ENCODE peak calls at places on chromosomes 5 and 9, in seven cellular contexts. P is cardiac muscle cell; V is lung; M is colonic mucosa; O is endodermal cell; A is hepatocyte; J is CD8-positive, alpha-beta T cell. U is an unnamed sample.
A peak's percentile ranks its signal among the peaks of the same experiment; 100 is the strongest.

GRCh38 chr9:16003785-16004184 is 450.9 kb downstream of the CCDC171 start:
- DNase-seq in P (no peak), V (no peak), M (no peak), O (no peak), A (no peak), J (no peak), U (no peak)

GRCh38 chr5:59193616-59194319 is 610.9 kb downstream of the RAB3C start:
- DNase-seq in P (peak; percentile 94), V (no peak), M (no peak), O (no peak), A (peak; percentile 69), J (no peak), U (no peak)

GRCh38 chr5:180873628-180874520 is 12.8 kb upstream of the ZFP62 start:
- DNase-seq in P (peak; percentile 36), V (no peak), M (peak; percentile 74), O (peak; percentile 36), A (no peak), J (no peak), U (peak; percentile 61)

GRCh38 chr9:32869404-32869803 is 86.1 kb downstream of the TMEM215 start:
- DNase-seq in P (no peak), V (no peak), M (no peak), O (no peak), A (no peak), J (no peak), U (no peak)

GRCh38 chr5:131525805-131526204 is 109.2 kb downstream of the RAPGEF6 start:
- DNase-seq in P (peak; percentile 71), V (no peak), M (no peak), O (no peak), A (no peak), J (no peak), U (no peak)

GRCh38 chr5:128446-128845 is 36.5 kb downstream of the PLEKHG4B start:
- DNase-seq in P (no peak), V (no peak), M (no peak), O (no peak), A (no peak), J (no peak), U (no peak)

GRCh38 chr9:88777498-88778312 is 213.6 kb upstream of the S1PR3 start:
- DNase-seq in P (peak; percentile 87), V (no peak), M (no peak), O (no peak), A (no peak), J (no peak), U (no peak)

GRCh38 chr9:489198-490197 is 274.8 kb downstream of the DOCK8 start:
- DNase-seq in P (no peak), V (peak; percentile 59), M (no peak), O (no peak), A (no peak), J (no peak), U (no peak)

GRCh38 chr9:34686732-34687131 is 4.3 kb downstream of the CCL19 start:
- DNase-seq in P (peak; percentile 21), V (no peak), M (no peak), O (no peak), A (no peak), J (no peak), U (no peak)

GRCh38 chr5:163914911-163915310 is 409.5 kb downstream of the MAT2B start:
- DNase-seq in P (no peak), V (no peak), M (peak; percentile 74), O (no peak), A (peak; percentile 9), J (no peak), U (peak; percentile 70)

GRCh38 chr9:126939821-126940221 is 25.2 kb downstream of the RALGPS1 start:
- DNase-seq in P (no peak), V (peak; percentile 74), M (no peak), O (no peak), A (peak; percentile 87), J (no peak), U (no peak)

GRCh38 chr5:9932770-9933169 is 302.6 kb upstream of the TAS2R1 start:
- DNase-seq in P (peak; percentile 52), V (no peak), M (no peak), O (no peak), A (no peak), J (no peak), U (no peak)

GRCh38 chr5:88298425-88298824 is 29.8 kb upstream of the TMEM161B start:
- DNase-seq in P (peak; percentile 7), V (no peak), M (no peak), O (no peak), A (no peak), J (no peak), U (no peak)

GRCh38 chr9:91036356-91036755 is 234.7 kb downstream of the SYK start:
- DNase-seq in P (no peak), V (no peak), M (no peak), O (no peak), A (no peak), J (no peak), U (no peak)

GRCh38 chr5:15501057-15501791 is 1.2 kb downstream of the FBXL7 start:
- DNase-seq in P (peak; percentile 90), V (no peak), M (peak; percentile 25), O (peak; percentile 86), A (peak; percentile 64), J (no peak), U (peak; percentile 28)

GRCh38 chr5:158560170-158560569 is 539.5 kb downstream of the EBF1 start:
- DNase-seq in P (peak; percentile 6), V (no peak), M (no peak), O (no peak), A (peak; percentile 10), J (no peak), U (no peak)

GRCh38 chr9:99516657-99517049 is 294.6 kb downstream of the SEC61B start:
- DNase-seq in P (no peak), V (no peak), M (no peak), O (no peak), A (no peak), J (no peak), U (no peak)

GRCh38 chr5:40655138-40655537 is 24.6 kb upstream of the PTGER4 start:
- DNase-seq in P (no peak), V (no peak), M (no peak), O (no peak), A (no peak), J (no peak), U (no peak)

GRCh38 chr5:146118325-146118724 is 12.9 kb upstream of the PLAC8L1 start:
- DNase-seq in P (no peak), V (no peak), M (no peak), O (no peak), A (no peak), J (no peak), U (no peak)
- H3K36me3 ChIP-seq in P (peaks cover 58% of the 10 kb centered on the region), V (peaks cover 34% of the 10 kb centered on the region), M (no peaks in the 10 kb centered on the region), O (peaks cover 95% of the 10 kb centered on the region), A (peaks cover 3% of the 10 kb centered on the region), J (peaks cover 29% of the 10 kb centered on the region), U (peaks cover 7% of the 10 kb centered on the region)

GRCh38 chr5:110631236-110631635 is 95.2 kb downstream of the TMEM232 start:
- DNase-seq in P (no peak), V (no peak), M (no peak), O (no peak), A (no peak), J (no peak), U (no peak)

GRCh38 chr5:110623875-110624274 is 102.6 kb downstream of the TMEM232 start:
- DNase-seq in P (no peak), V (no peak), M (no peak), O (no peak), A (no peak), J (no peak), U (no peak)

GRCh38 chr5:110630350-110630749 is 96.1 kb downstream of the TMEM232 start:
- DNase-seq in P (no peak), V (no peak), M (no peak), O (no peak), A (no peak), J (no peak), U (no peak)

GRCh38 chr5:110625376-110625999 is 101.0 kb downstream of the TMEM232 start:
- DNase-seq in P (peak; percentile 49), V (no peak), M (no peak), O (no peak), A (peak; percentile 57), J (no peak), U (no peak)
- TF ChIP-seq CTCF in P (peak; percentile 41), V (no peak), M (peak; percentile 25), O (peak; percentile 83), A (peak; percentile 58), J (peak; percentile 74), U (no peak)

GRCh38 chr5:150125334-150125733 is 30.3 kb downstream of the PDGFRB start:
- DNase-seq in P (no peak), V (no peak), M (no peak), O (no peak), A (no peak), J (no peak), U (peak; percentile 8)
- H3K36me3 ChIP-seq in P (no peaks in the 10 kb centered on the region), V (no peaks in the 10 kb centered on the region), M (no peaks in the 10 kb centered on the region), O (no peaks in the 10 kb centered on the region), A (no peaks in the 10 kb centered on the region), J (no peaks in the 10 kb centered on the region), U (no peaks in the 10 kb centered on the region)

GRCh38 chr9:72614057-72614456 is 92.6 kb downstream of the TMC1 start:
- DNase-seq in P (no peak), V (no peak), M (no peak), O (no peak), A (no peak), J (no peak), U (no peak)

GRCh38 chr9:72615931-72616330 is 94.5 kb downstream of the TMC1 start:
- DNase-seq in P (no peak), V (no peak), M (no peak), O (no peak), A (no peak), J (no peak), U (no peak)

GRCh38 chr9:72612449-72612848 is 91.0 kb downstream of the TMC1 start:
- DNase-seq in P (no peak), V (no peak), M (no peak), O (no peak), A (no peak), J (no peak), U (no peak)
- TF ChIP-seq CTCF in P (no peak), V (no peak), M (no peak), O (no peak), A (no peak), J (no peak), U (no peak)

GRCh38 chr5:157366741-157367684 is 93.0 kb upstream of the NIPAL4 start:
- DNase-seq in P (peak; percentile 89), V (no peak), M (no peak), O (peak; percentile 82), A (peak; percentile 63), J (no peak), U (no peak)

GRCh38 chr5:157369507-157369906 is 90.5 kb upstream of the NIPAL4 start:
- DNase-seq in P (no peak), V (no peak), M (no peak), O (peak; percentile 30), A (no peak), J (no peak), U (no peak)

GRCh38 chr5:157370967-157371366 is 89.0 kb upstream of the NIPAL4 start:
- DNase-seq in P (no peak), V (no peak), M (no peak), O (peak; percentile 64), A (no peak), J (no peak), U (no peak)

GRCh38 chr5:157371655-157372471 is 88.2 kb upstream of the NIPAL4 start:
- DNase-seq in P (no peak), V (no peak), M (no peak), O (peak; percentile 3), A (no peak), J (no peak), U (no peak)

DNA sequence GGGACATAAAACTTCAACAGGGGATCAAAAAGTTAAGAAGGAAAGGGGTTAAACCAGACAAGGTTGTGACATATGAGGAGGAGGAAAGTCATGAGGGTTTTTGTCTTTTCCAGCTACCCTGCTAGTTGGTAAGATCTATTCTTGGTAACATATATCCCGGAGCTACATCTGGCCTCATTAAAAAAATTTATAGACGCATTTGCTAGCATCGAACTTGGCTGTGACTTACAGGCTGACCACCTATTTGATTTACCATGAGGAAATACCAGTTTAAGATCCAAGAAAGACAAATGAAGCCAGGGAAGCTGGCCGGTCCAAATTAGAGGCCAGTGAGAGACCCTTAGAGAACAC is 87.6 kb upstream of the NIPAL4 start:
- DNase-seq in P (no peak), V (no peak), M (no peak), O (peak; percentile 20), A (no peak), J (no peak), U (no peak)
- H3K36me3 ChIP-seq in P (peaks cover 6% of the 10 kb centered on the region), V (no peaks in the 10 kb centered on the region), M (no peaks in the 10 kb centered on the region), O (no peaks in the 10 kb centered on the region), A (no peaks in the 10 kb centered on the region), J (peaks cover 78% of the 10 kb centered on the region), U (no peaks in the 10 kb centered on the region)

U was measured in mucosa of descending colon.